ENCODE peak calls at places on chromosomes 16 and 17, in seven cellular contexts. G, R, U, X, E, F and S are unnamed samples.

GRCh38 chr17:75034236-75034908 is 12.4 kb downstream of the ATP5PD start:
- DNase-seq in R (peak), X (peak), U (peak), E (peak), G (peak), F (peak), S (peak)

GRCh38 chr17:77451271-77451893 is 310.6 kb downstream of the SEC14L1 start:
- DNase-seq in F (no peak), E (peak), U (peak), X (no peak), R (no peak), G (peak), S (peak)

GRCh38 chr16:85583491-85584181 is 29.5 kb upstream of the GSE1 start:
- DNase-seq in R (no peak), F (no peak), X (no peak), E (no peak), U (no peak), G (peak), S (no peak)

GRCh38 chr17:76056882-76057281 is 15.4 kb downstream of the SRP68 start:
- DNase-seq in X (no peak), E (no peak), R (no peak), G (no peak), U (no peak), F (no peak), S (no peak)

GRCh38 chr17:44132275-44132821 is 8.9 kb upstream of the HDAC5 start:
- DNase-seq in G (no peak), E (no peak), R (no peak), U (no peak), X (no peak), F (no peak), S (no peak)

GRCh38 chr17:57085448-57086068 is 512 bp downstream of the AKAP1 start:
- DNase-seq in G (no peak), U (peak), F (no peak), E (peak), R (no peak), X (peak), S (peak)

GRCh38 chr17:31477417-31478055 is 86.1 kb downstream of the RAB11FIP4 start:
- DNase-seq in U (no peak), F (no peak), E (no peak), R (no peak), G (no peak), X (no peak), S (no peak)

GRCh38 chr17:10130733-10131132 is 67.7 kb downstream of the GAS7 start:
- DNase-seq in G (no peak), E (no peak), R (no peak), U (no peak), F (no peak), X (no peak), S (no peak)

GRCh38 chr17:1592751-1593629 is 30.4 kb upstream of the PITPNA start:
- DNase-seq in U (peak), E (no peak), R (no peak), G (no peak), F (peak), X (no peak), S (no peak)

GRCh38 chr16:56606688-56607618 is 1.4 kb upstream of the MT2A start:
- DNase-seq in X (no peak), G (no peak), F (no peak), R (peak), U (peak), E (no peak), S (no peak)

GRCh38 chr17:8922451-8922850 is 43.1 kb downstream of the PIK3R5 start:
- DNase-seq in E (no peak), R (no peak), X (no peak), G (no peak), F (no peak), U (no peak), S (no peak)

GRCh38 chr16:47052666-47053640 is 79.5 kb upstream of the DNAJA2 start:
- DNase-seq in E (no peak), G (no peak), X (no peak), R (no peak), U (no peak), F (no peak), S (no peak)

GRCh38 chr16:11621920-11622651 is 35.4 kb upstream of the LITAF start:
- DNase-seq in R (no peak), X (no peak), G (no peak), F (no peak), E (no peak), U (no peak), S (no peak)

GRCh38 chr16:84053237-84053636 is 10.6 kb upstream of the SLC38A8 start:
- DNase-seq in X (no peak), F (no peak), G (no peak), R (no peak), U (no peak), E (no peak), S (no peak)

GRCh38 chr17:4610162-4610561 is 25.8 kb downstream of the SMTNL2 start:
- DNase-seq in F (no peak), U (peak), E (no peak), X (no peak), G (no peak), R (no peak), S (no peak)

GRCh38 chr16:64910351-64910750 is 211.5 kb downstream of the CDH11 start:
- DNase-seq in R (no peak), F (no peak), U (no peak), G (peak), E (no peak), X (no peak), S (peak)

GRCh38 chr17:69269174-69269998 is 40.8 kb upstream of the ABCA10 start:
- DNase-seq in F (no peak), R (no peak), E (no peak), U (peak), G (no peak), X (no peak), S (no peak)

GRCh38 chr16:68743664-68744063 is 6.6 kb downstream of the CDH1 start:
- DNase-seq in R (no peak), G (no peak), F (no peak), U (no peak), X (no peak), E (no peak), S (no peak)

GRCh38 chr16:63602206-63602927 is 1519.5 kb downstream of the CDH11 start:
- DNase-seq in F (no peak), X (no peak), G (no peak), U (no peak), R (no peak), E (no peak), S (no peak)

GRCh38 chr16:89138843-89139520 is 32.6 kb upstream of the CDH15 start:
- DNase-seq in E (no peak), X (no peak), F (no peak), G (no peak), R (no peak), U (no peak), S (no peak)

GRCh38 chr16:56332464-56333079 is 92.8 kb downstream of the AMFR start:
- DNase-seq in G (no peak), E (peak), U (peak), X (peak), F (no peak), R (peak), S (peak)

GRCh38 chr17:68095205-68095811 is 59.8 kb downstream of the KPNA2 start:
- DNase-seq in R (no peak), U (no peak), F (no peak), E (no peak), G (no peak), X (no peak), S (no peak)

GRCh38 chr17:45129940-45130639 is 2.2 kb downstream of the PLCD3 start:
- DNase-seq in F (no peak), G (no peak), X (no peak), E (no peak), R (no peak), U (peak), S (no peak)

GRCh38 chr17:77317091-77317519 is 176.3 kb downstream of the SEC14L1 start:
- DNase-seq in U (no peak), R (no peak), X (no peak), E (no peak), G (no peak), F (no peak), S (no peak)

GRCh38 chr16:24132048-24132796 is 123.9 kb upstream of the CACNG3 start:
- DNase-seq in E (no peak), F (no peak), X (no peak), R (no peak), G (no peak), U (no peak), S (no peak)

GRCh38 chr17:5868916-5869475 is 201.2 kb upstream of the WSCD1 start:
- DNase-seq in X (no peak), F (no peak), G (no peak), U (no peak), R (no peak), E (no peak), S (no peak)

GRCh38 chr16:58024673-58025350 is 742 bp upstream of the MMP15 start:
- DNase-seq in R (peak), U (peak), E (peak), G (no peak), X (no peak), F (no peak), S (peak)

GRCh38 chr17:33686171-33686570 is 393.1 kb upstream of the ASIC2 start:
- DNase-seq in F (no peak), X (peak), E (peak), R (no peak), U (no peak), G (peak), S (peak)

GRCh38 chr17:43644081-43644480 is 17.6 kb downstream of the MEOX1 start:
- DNase-seq in E (no peak), U (no peak), R (no peak), F (no peak), X (no peak), G (no peak), S (no peak)

GRCh38 chr16:49856741-49857330 is 924 bp upstream of the ZNF423 start:
- DNase-seq in R (peak), E (peak), G (no peak), X (peak), U (peak), F (no peak), S (peak)

GRCh38 chr16:71441348-71441781 is 489 bp downstream of the TLE7 start:
- DNase-seq in F (no peak), X (no peak), G (no peak), R (no peak), E (peak), U (no peak), S (peak)

GRCh38 chr16:1082952-1083675 is 10.6 kb downstream of the SSTR5 start:
- DNase-seq in R (no peak), F (no peak), E (no peak), U (peak), X (no peak), G (no peak), S (no peak)

GRCh38 chr16:86026136-86026905 is 127.4 kb downstream of the IRF8 start:
- DNase-seq in F (no peak), G (no peak), U (no peak), E (no peak), X (no peak), R (no peak), S (no peak)

GRCh38 chr17:18858567-18859245 is 775 bp downstream of the PRPSAP2 start:
- DNase-seq in U (no peak), X (no peak), R (no peak), F (no peak), G (no peak), E (no peak), S (no peak)

GRCh38 chr16:69143116-69143515 is 10.7 kb downstream of the UTP4 start:
- DNase-seq in R (no peak), G (no peak), E (peak), F (no peak), X (peak), U (peak), S (no peak)

GRCh38 chr17:44376124-44376523 is 12.5 kb upstream of the FAM171A2 start:
- DNase-seq in X (peak), U (peak), E (peak), G (no peak), R (no peak), F (no peak), S (peak)

GRCh38 chr16:10200823-10201571 is 18.8 kb upstream of the GRIN2A start:
- DNase-seq in F (no peak), G (no peak), U (no peak), X (no peak), E (no peak), R (no peak), S (no peak)
- TF ChIP-seq SP1 in F (no peak), G (no peak), U (no peak), X (no peak), E (no peak), R (no peak), S (no peak)

DNA sequence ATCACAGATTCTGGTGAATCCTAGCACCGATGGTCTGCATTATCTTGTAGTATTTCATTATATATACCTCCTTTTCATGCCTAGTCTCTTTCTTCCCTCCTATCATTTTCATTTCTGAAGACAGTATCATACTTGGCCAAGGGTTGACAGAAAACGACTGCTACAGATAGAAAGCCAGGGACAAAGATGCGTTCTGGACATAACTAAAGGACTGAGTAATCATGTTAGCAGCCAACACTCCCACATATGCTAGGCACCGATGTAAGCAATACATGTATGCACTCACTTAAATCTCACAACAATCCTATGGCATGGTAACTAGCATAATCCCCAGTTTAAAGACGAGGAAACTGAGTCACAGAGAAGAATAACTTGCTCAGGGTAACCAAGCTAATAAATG is 22.9 kb downstream of the RDM1 start:
- DNase-seq in X (no peak), E (no peak), R (no peak), U (no peak), G (no peak), F (no peak), S (no peak)
- TF ChIP-seq SP1 in X (no peak), E (no peak), R (no peak), U (no peak), G (no peak), F (no peak), S (no peak)

GRCh38 chr16:72810480-72810879 is 237.4 kb downstream of the ZFHX3 start:
- DNase-seq in R (no peak), X (no peak), U (no peak), E (no peak), F (no peak), G (no peak), S (no peak)

GRCh38 chr16:72809446-72809845 is 238.5 kb downstream of the ZFHX3 start:
- DNase-seq in U (no peak), G (no peak), R (no peak), F (no peak), E (no peak), X (no peak), S (no peak)

GRCh38 chr16:72808754-72809153 is 239.2 kb downstream of the ZFHX3 start:
- DNase-seq in F (no peak), E (no peak), G (no peak), X (no peak), R (no peak), U (no peak), S (no peak)

GRCh38 chr16:72805486-72805885 is 242.4 kb downstream of the ZFHX3 start:
- DNase-seq in U (no peak), E (no peak), R (no peak), G (no peak), F (no peak), X (no peak), S (no peak)

DNA sequence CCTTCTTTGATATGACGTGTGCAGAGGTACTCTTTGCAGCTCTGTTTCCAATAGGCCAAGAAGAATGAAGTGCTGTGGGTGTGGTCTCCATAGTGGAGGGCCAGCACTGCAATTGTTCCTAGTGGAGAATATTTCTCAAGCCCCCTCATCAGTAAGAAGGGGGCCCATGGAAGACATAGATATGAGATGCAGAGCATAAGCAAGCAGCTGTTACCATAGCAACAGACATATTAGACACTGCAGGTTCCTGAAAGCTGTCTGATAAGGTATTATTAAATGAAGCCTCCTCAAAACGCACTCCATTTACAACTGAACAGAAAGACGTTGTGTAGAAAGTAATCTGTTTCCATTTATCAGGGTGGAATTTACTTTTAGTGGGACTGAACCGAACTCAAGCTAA is 240.6 kb downstream of the ZFHX3 start:
- DNase-seq in F (no peak), U (no peak), R (no peak), X (no peak), G (no peak), E (no peak), S (no peak)
- TF ChIP-seq SP1 in F (no peak), U (no peak), R (no peak), X (no peak), G (no peak), E (no peak), S (no peak)

GRCh38 chr16:28301620-28302019 is 9.3 kb downstream of the SBK1 start:
- DNase-seq in G (no peak), U (no peak), E (no peak), R (no peak), F (no peak), X (no peak), S (no peak)

GRCh38 chr16:28303132-28303531 is 10.8 kb downstream of the SBK1 start:
- DNase-seq in E (no peak), X (no peak), G (no peak), F (no peak), R (no peak), U (no peak), S (no peak)

GRCh38 chr16:28301154-28301553 is 8.8 kb downstream of the SBK1 start:
- DNase-seq in X (no peak), E (no peak), R (no peak), F (no peak), U (no peak), G (no peak), S (no peak)

GRCh38 chr16:28307936-28308335 is 15.6 kb downstream of the SBK1 start:
- DNase-seq in G (no peak), E (no peak), F (no peak), U (peak), R (no peak), X (no peak), S (no peak)

DNA sequence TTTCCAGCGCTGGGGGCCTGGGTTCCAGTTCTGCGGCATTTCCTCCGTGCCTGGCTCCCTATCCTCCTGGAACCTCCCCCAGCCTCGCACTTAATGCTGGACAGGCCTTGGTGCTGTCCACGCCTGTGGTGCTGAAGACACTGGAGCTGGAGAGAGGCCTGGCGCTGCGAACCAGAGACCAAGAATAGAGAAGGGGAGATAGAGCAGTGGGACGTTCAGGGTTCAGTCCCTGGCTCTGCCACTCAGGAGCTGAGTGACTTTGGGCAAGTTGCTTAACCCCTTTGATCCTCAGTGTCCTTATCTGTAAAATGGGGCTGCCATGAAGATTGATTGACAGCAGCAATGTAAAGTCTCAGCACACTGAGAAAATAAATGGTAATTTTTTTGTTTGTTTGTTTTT is 11.9 kb downstream of the SBK1 start:
- DNase-seq in F (no peak), E (peak), X (peak), R (no peak), G (no peak), U (peak), S (peak)
- TF ChIP-seq SP1 in F (no peak), E (peak), X (no peak), R (no peak), G (no peak), U (peak), S (no peak)